ENCODE peak calls at places on chromosomes 4 and X, in nine cellular contexts. Z is cardiac muscle cell; K is CD4-positive, alpha-beta T cell; E is H9; R is epithelial cell of esophagus; F is ovary; I is GM12865; M is neural crest cell; A is HCT116. Y is an unnamed sample.

GRCh38 chrX:114906978-114907510 is 110.4 kb downstream of the IL13RA2 start:
- DNase-seq in Z (no peak), K (no peak), E (peak; percentile 59), R (no peak), F (no peak), I (no peak), M (no peak), A (no peak), Y (no peak)

GRCh38 chrX:45803383-45803921 is 602.8 kb upstream of the DIPK2B start:
- DNase-seq in Z (peak; percentile 76), K (no peak), E (no peak), R (peak; percentile 90), F (no peak), I (peak; percentile 12), M (no peak), A (peak; percentile 73), Y (no peak)

GRCh38 chr4:85391568-85392410 is 83.2 kb upstream of the ARHGAP24 start:
- DNase-seq in Z (no peak), K (no peak), E (no peak), R (no peak), F (no peak), I (peak; percentile 48), M (no peak), A (no peak), Y (no peak)

GRCh38 chr4:138062929-138063328 is 179.2 kb downstream of the SLC7A11 start:
- DNase-seq in Z (peak; percentile 60), K (no peak), E (peak; percentile 53), R (peak; percentile 49), F (no peak), I (no peak), M (no peak), A (no peak), Y (no peak)

GRCh38 chr4:40723728-40724127 is 26.0 kb upstream of the NSUN7 start:
- DNase-seq in Z (no peak), K (no peak), E (no peak), R (no peak), F (no peak), I (no peak), M (no peak), A (no peak), Y (no peak)

GRCh38 chr4:25873632-25874129 is 10.9 kb upstream of the SEL1L3 start:
- DNase-seq in Z (no peak), K (no peak), E (no peak), R (no peak), F (no peak), I (no peak), M (no peak), A (no peak), Y (no peak)

GRCh38 chr4:100190643-100191600 is 654 bp upstream of the DDIT4L start:
- DNase-seq in Z (peak; percentile 53), K (no peak), E (peak; percentile 36), R (peak; percentile 53), F (peak; percentile 17), I (no peak), M (peak; percentile 8), A (no peak), Y (peak; percentile 8)

GRCh38 chrX:148333989-148334388 is 166.4 kb upstream of the AFF2 start:
- DNase-seq in Z (no peak), K (no peak), E (no peak), R (no peak), F (no peak), I (no peak), M (no peak), A (no peak), Y (no peak)

GRCh38 chr4:42995343-42995944 is 102.9 kb downstream of the GRXCR1 start:
- DNase-seq in Z (peak; percentile 43), K (no peak), E (no peak), R (peak; percentile 60), F (no peak), I (peak; percentile 35), M (no peak), A (no peak), Y (peak; percentile 5)

GRCh38 chr4:143372093-143372915 is 35.6 kb downstream of the GAB1 start:
- DNase-seq in Z (no peak), K (no peak), E (no peak), R (no peak), F (no peak), I (peak; percentile 61), M (no peak), A (no peak), Y (no peak)

GRCh38 chr4:151408630-151409469 is at the start of gene FHIP1A:
- DNase-seq in Z (peak; percentile 51), K (peak; percentile 73), E (peak; percentile 94), R (peak; percentile 97), F (peak; percentile 83), I (peak; percentile 80), M (peak; percentile 48), A (peak; percentile 93), Y (peak; percentile 91)

GRCh38 chr4:74675673-74676279 is 118.5 kb downstream of the BTC start:
- DNase-seq in Z (peak; percentile 85), K (no peak), E (no peak), R (peak; percentile 78), F (no peak), I (peak; percentile 54), M (peak; percentile 6), A (peak; percentile 80), Y (peak; percentile 31)

GRCh38 chr4:16862688-16863087 is 35.8 kb downstream of the LDB2 start:
- DNase-seq in Z (no peak), K (no peak), E (no peak), R (no peak), F (no peak), I (no peak), M (no peak), A (no peak), Y (peak; percentile 8)

GRCh38 chrX:111447298-111447697 is 35.3 kb upstream of the DCX start:
- DNase-seq in Z (peak; percentile 4), K (no peak), E (peak; percentile 57), R (peak; percentile 8), F (no peak), I (peak; percentile 30), M (peak; percentile 54), A (peak; percentile 4), Y (peak; percentile 58)
- TF ChIP-seq CTCF in Z (peak; percentile 20), K (no peak), E (peak; percentile 74), R (no peak), F (no peak), I (peak; percentile 33), M (peak; percentile 63), A (peak; percentile 4), Y (peak; percentile 39)

GRCh38 chrX:134908235-134908834 is 82.5 kb upstream of the SMIM10 start:
- DNase-seq in Z (peak; percentile 69), K (no peak), E (no peak), R (no peak), F (no peak), I (no peak), M (no peak), A (no peak), Y (no peak)
- TF ChIP-seq CTCF in Z (peak; percentile 28), K (peak; percentile 19), E (no peak), R (no peak), F (peak; percentile 25), I (no peak), M (peak; percentile 38), A (no peak), Y (no peak)

GRCh38 chrX:150623583-150623982 is 55.2 kb downstream of the MTM1 start:
- DNase-seq in Z (no peak), K (no peak), E (no peak), R (no peak), F (no peak), I (no peak), M (no peak), A (no peak), Y (no peak)
- TF ChIP-seq CTCF in Z (no peak), K (no peak), E (no peak), R (no peak), F (no peak), I (no peak), M (no peak), A (no peak), Y (no peak)

DNA sequence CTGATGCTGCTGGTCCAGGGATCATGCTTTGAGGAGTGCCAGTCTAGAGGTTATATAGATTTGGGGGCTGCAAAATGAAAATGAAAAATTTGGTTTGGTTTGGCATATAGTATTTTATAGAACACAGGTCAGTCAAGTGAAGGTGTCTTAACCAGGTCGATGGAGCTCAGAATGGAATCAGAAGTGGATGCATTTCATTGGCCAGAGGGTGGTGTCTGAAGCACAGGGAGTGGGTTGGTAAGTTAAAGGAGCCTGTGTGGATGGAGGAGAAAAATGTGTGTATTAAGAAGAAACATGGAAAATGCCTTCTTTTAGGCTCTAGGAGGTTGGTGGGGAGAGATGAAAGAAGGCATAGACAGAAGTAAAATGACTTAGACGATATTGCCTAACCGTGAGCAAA is 8.6 kb downstream of the GALNT7 start:
- DNase-seq in Z (no peak), K (no peak), E (no peak), R (no peak), F (no peak), I (no peak), M (no peak), A (no peak), Y (no peak)
- TF ChIP-seq CTCF in Z (no peak), K (no peak), E (no peak), R (no peak), F (no peak), I (no peak), M (no peak), A (no peak), Y (no peak)

GRCh38 chr4:126916626-126917140 is 716.1 kb upstream of the INTU start:
- DNase-seq in Z (peak; percentile 78), K (no peak), E (no peak), R (peak; percentile 26), F (no peak), I (no peak), M (no peak), A (no peak), Y (no peak)
- TF ChIP-seq CTCF in Z (no peak), K (no peak), E (no peak), R (no peak), F (no peak), I (no peak), M (no peak), A (no peak), Y (no peak)

DNA sequence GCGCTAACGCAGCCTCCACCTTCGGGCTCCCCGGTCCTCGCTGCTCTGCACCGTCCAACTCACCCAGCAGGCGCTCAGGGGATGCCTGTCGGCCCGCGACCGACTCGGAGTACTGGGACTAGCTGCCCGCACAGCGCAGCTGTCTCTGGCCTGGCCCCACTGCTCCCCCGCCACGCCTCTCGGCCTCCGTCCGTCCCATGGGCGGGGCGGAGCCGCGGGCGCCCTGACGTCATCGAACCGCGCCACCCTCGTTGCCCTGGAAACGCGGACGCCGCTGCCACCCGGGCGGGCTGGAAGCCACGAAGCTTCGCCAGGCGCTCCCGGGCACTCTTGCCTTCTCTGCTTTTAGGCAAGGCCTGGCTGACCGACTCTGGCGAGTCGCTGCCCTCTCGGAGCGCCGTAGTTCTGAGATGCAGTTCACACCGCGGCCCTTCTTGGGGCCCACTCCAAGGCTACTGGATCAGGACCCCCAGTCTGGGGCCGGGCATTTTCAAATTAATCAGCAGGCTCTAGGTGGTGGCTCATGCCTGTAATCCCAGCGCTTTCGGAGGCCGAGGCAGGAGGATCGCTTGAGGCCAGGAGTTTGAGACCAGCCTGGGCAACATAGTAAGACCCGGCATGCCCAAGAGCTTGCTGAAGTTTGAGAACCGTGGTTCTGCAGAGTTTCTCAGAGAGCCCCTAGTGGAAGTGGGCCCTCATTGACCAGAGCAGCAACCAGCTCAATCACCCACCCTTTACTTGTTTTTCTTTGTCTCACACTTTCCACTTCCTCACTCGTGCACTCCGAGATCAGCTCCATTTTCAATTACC is 12.0 kb downstream of the ACOX3 start:
- DNase-seq in Z (peak; percentile 92), K (peak; percentile 92), E (peak; percentile 92), R (peak; percentile 89), F (peak; percentile 95), I (peak; percentile 90), M (peak; percentile 95), A (peak; percentile 63), Y (peak; percentile 98)
- TF ChIP-seq CTCF in Z (peak; percentile 58), K (no peak), E (peak; percentile 57), R (peak; percentile 37), F (no peak), I (peak; percentile 51), M (peak; percentile 55), A (peak; percentile 7), Y (peak; percentile 48)

Y was measured in nephron progenitor cell.